ENCODE peak calls at places on chromosomes 12 and 14, in six cellular contexts. One of them, this sample, is unnamed.

GRCh38 chr14:41868396-41868795 is 261.7 kb downstream of the LRFN5 start:
- DNase-seq in HEK293T: no peak
- DNase-seq in lower leg skin: no peak
- DNase-seq in right cardiac atrium: no peak
- DNase-seq in NCI-H510A treated with DMSO at 0.1 percent for 48 hours: no peak
- DNase-seq in Caki2: no peak
- DNase-seq in this sample: no peak

GRCh38 chr14:52724360-52724644 is 5.7 kb upstream of the STYX start:
- DNase-seq in HEK293T: no peak
- DNase-seq in lower leg skin: no peak
- DNase-seq in right cardiac atrium: no peak
- DNase-seq in NCI-H510A treated with DMSO at 0.1 percent for 48 hours: no peak
- DNase-seq in Caki2: no peak
- DNase-seq in this sample: no peak

GRCh38 chr14:39665084-39665483 is 232.9 kb upstream of the FBXO33 start:
- DNase-seq in HEK293T: no peak
- DNase-seq in lower leg skin: no peak
- DNase-seq in right cardiac atrium: no peak
- DNase-seq in NCI-H510A treated with DMSO at 0.1 percent for 48 hours: no peak
- DNase-seq in Caki2: no peak
- DNase-seq in this sample: no peak

GRCh38 chr12:54549774-54550451 is 512 bp downstream of the PDE1B start:
- DNase-seq in HEK293T: no peak
- DNase-seq in lower leg skin: no peak
- DNase-seq in right cardiac atrium: peak
- DNase-seq in NCI-H510A treated with DMSO at 0.1 percent for 48 hours: peak
- DNase-seq in Caki2: no peak
- DNase-seq in this sample: no peak

GRCh38 chr14:75803768-75804167 is 142.7 kb downstream of the TTLL5 start:
- DNase-seq in HEK293T: no peak
- DNase-seq in lower leg skin: no peak
- DNase-seq in right cardiac atrium: peak
- DNase-seq in NCI-H510A treated with DMSO at 0.1 percent for 48 hours: no peak
- DNase-seq in Caki2: no peak
- DNase-seq in this sample: no peak

GRCh38 chr14:95482967-95483842 is 33.2 kb downstream of the SYNE3 start:
- DNase-seq in HEK293T: no peak
- DNase-seq in lower leg skin: peak
- DNase-seq in right cardiac atrium: peak
- DNase-seq in NCI-H510A treated with DMSO at 0.1 percent for 48 hours: no peak
- DNase-seq in Caki2: peak
- DNase-seq in this sample: no peak

GRCh38 chr12:1812650-1813302 is 7.6 kb upstream of the LRTM2 start:
- DNase-seq in HEK293T: no peak
- DNase-seq in lower leg skin: no peak
- DNase-seq in right cardiac atrium: peak
- DNase-seq in NCI-H510A treated with DMSO at 0.1 percent for 48 hours: no peak
- DNase-seq in Caki2: no peak
- DNase-seq in this sample: no peak

GRCh38 chr12:53160000-53160399 is 20.5 kb upstream of the ZNF740 start:
- DNase-seq in HEK293T: no peak
- DNase-seq in lower leg skin: no peak
- DNase-seq in right cardiac atrium: no peak
- DNase-seq in NCI-H510A treated with DMSO at 0.1 percent for 48 hours: no peak
- DNase-seq in Caki2: no peak
- DNase-seq in this sample: no peak

GRCh38 chr12:65327207-65328076 is 49.0 kb downstream of the MSRB3 start:
- DNase-seq in HEK293T: no peak
- DNase-seq in lower leg skin: peak
- DNase-seq in right cardiac atrium: no peak
- DNase-seq in NCI-H510A treated with DMSO at 0.1 percent for 48 hours: no peak
- DNase-seq in Caki2: no peak
- DNase-seq in this sample: no peak

GRCh38 chr12:129997239-129997638 is 93.4 kb upstream of the TMEM132D start:
- DNase-seq in HEK293T: no peak
- DNase-seq in lower leg skin: no peak
- DNase-seq in right cardiac atrium: no peak
- DNase-seq in NCI-H510A treated with DMSO at 0.1 percent for 48 hours: no peak
- DNase-seq in Caki2: no peak
- DNase-seq in this sample: no peak

GRCh38 chr12:1761857-1762256 is 58.5 kb upstream of the LRTM2 start:
- DNase-seq in HEK293T: no peak
- DNase-seq in lower leg skin: no peak
- DNase-seq in right cardiac atrium: no peak
- DNase-seq in NCI-H510A treated with DMSO at 0.1 percent for 48 hours: no peak
- DNase-seq in Caki2: no peak
- DNase-seq in this sample: no peak

GRCh38 chr12:102300824-102301461 is 103.3 kb upstream of the PMCH start:
- DNase-seq in HEK293T: peak
- DNase-seq in lower leg skin: no peak
- DNase-seq in right cardiac atrium: no peak
- DNase-seq in NCI-H510A treated with DMSO at 0.1 percent for 48 hours: peak
- DNase-seq in Caki2: peak
- DNase-seq in this sample: no peak

GRCh38 chr14:58362798-58363412 is 32.8 kb upstream of the TOMM20L start:
- DNase-seq in HEK293T: peak
- DNase-seq in lower leg skin: no peak
- DNase-seq in right cardiac atrium: no peak
- DNase-seq in NCI-H510A treated with DMSO at 0.1 percent for 48 hours: peak
- DNase-seq in Caki2: peak
- DNase-seq in this sample: peak

GRCh38 chr12:85424581-85425348 is 144.7 kb downstream of the ALX1 start:
- DNase-seq in HEK293T: peak
- DNase-seq in lower leg skin: no peak
- DNase-seq in right cardiac atrium: no peak
- DNase-seq in NCI-H510A treated with DMSO at 0.1 percent for 48 hours: no peak
- DNase-seq in Caki2: peak
- DNase-seq in this sample: no peak

GRCh38 chr14:91350813-91351507 is 66.7 kb downstream of the CCDC88C start:
- DNase-seq in HEK293T: no peak
- DNase-seq in lower leg skin: no peak
- DNase-seq in right cardiac atrium: no peak
- DNase-seq in NCI-H510A treated with DMSO at 0.1 percent for 48 hours: peak
- DNase-seq in Caki2: no peak
- DNase-seq in this sample: peak

GRCh38 chr12:5796171-5797091 is 148.6 kb downstream of the ANO2 start:
- DNase-seq in HEK293T: peak
- DNase-seq in lower leg skin: no peak
- DNase-seq in right cardiac atrium: peak
- DNase-seq in NCI-H510A treated with DMSO at 0.1 percent for 48 hours: no peak
- DNase-seq in Caki2: no peak
- DNase-seq in this sample: no peak

GRCh38 chr14:61832783-61833182 is 70.6 kb downstream of the SNAPC1 start:
- DNase-seq in HEK293T: no peak
- DNase-seq in lower leg skin: no peak
- DNase-seq in right cardiac atrium: no peak
- DNase-seq in NCI-H510A treated with DMSO at 0.1 percent for 48 hours: no peak
- DNase-seq in Caki2: no peak
- DNase-seq in this sample: no peak

GRCh38 chr12:46891306-46891705 is 65.5 kb upstream of the SLC38A4 start:
- DNase-seq in HEK293T: no peak
- DNase-seq in lower leg skin: no peak
- DNase-seq in right cardiac atrium: no peak
- DNase-seq in NCI-H510A treated with DMSO at 0.1 percent for 48 hours: no peak
- DNase-seq in Caki2: no peak
- DNase-seq in this sample: no peak